ENCODE peak calls at places on chromosomes 13 and 19, in four cellular contexts. N is omental fat pad, V is AG09319, T is prostate gland. E is an unnamed sample.

GRCh38 chr13:110396913-110397379 is 89.9 kb downstream of the COL4A2 start:
- DNase-seq in T (peak), N (peak), V (peak), E (peak)

GRCh38 chr13:75226755-75227435 is 255.1 kb downstream of the TBC1D4 start:
- DNase-seq in V (peak), T (no peak), N (no peak), E (no peak)

GRCh38 chr13:96179309-96179708 is 89.4 kb downstream of the HS6ST3 start:
- DNase-seq in N (no peak), V (no peak), T (no peak), E (no peak)

GRCh38 chr13:19089315-19089714 is 92.3 kb downstream of the TUBA3C start:
- DNase-seq in T (no peak), V (no peak), N (no peak), E (no peak)

GRCh38 chr19:39532233-39533002 is at the start of gene EID2B:
- DNase-seq in T (peak), N (peak), V (peak), E (peak)

GRCh38 chr19:55134732-55135131 is 14.3 kb downstream of the TNNT1 start:
- DNase-seq in V (no peak), T (no peak), N (no peak), E (no peak)

GRCh38 chr19:41877490-41877876 is 404 bp downstream of the CD79A start:
- DNase-seq in V (no peak), T (no peak), N (no peak), E (no peak)

GRCh38 chr13:94711561-94712286 is 621 bp downstream of the SOX21 start:
- DNase-seq in T (no peak), N (no peak), V (no peak), E (no peak)

GRCh38 chr13:106078191-106078590 is 457.3 kb downstream of the EFNB2 start:
- DNase-seq in T (no peak), V (no peak), N (no peak), E (no peak)

GRCh38 chr13:54091884-54092283 is 1063.3 kb downstream of the OLFM4 start:
- DNase-seq in V (no peak), N (no peak), T (no peak), E (no peak)

GRCh38 chr13:40345149-40345514 is 321.3 kb downstream of the FOXO1 start:
- DNase-seq in V (no peak), T (no peak), N (no peak), E (no peak)

GRCh38 chr19:48271531-48272151 is 1.8 kb downstream of the ZNF114 start:
- DNase-seq in V (no peak), N (no peak), T (no peak), E (peak)

GRCh38 chr19:13152854-13153626 is 2.8 kb downstream of the IER2 start:
- DNase-seq in N (peak), T (peak), V (peak), E (peak)

GRCh38 chr19:13152356-13152853 is 2.2 kb downstream of the IER2 start:
- DNase-seq in V (no peak), T (no peak), N (no peak), E (no peak)

GRCh38 chr19:13150187-13150918 is at the start of the genes IER2 and STX10:
- DNase-seq in N (peak), T (peak), V (peak), E (peak)

GRCh38 chr19:13150919-13151604 is 851 bp downstream of the IER2 start:
- DNase-seq in T (peak), V (no peak), N (no peak), E (peak)

GRCh38 chr19:13151605-13152355 is 1.6 kb downstream of the IER2 start:
- DNase-seq in V (peak), N (peak), T (peak), E (peak)
- TF ChIP-seq CTCF in V (peak), N (no peak), T (no peak), E (peak)

GRCh38 chr19:17380426-17381138 is 3.4 kb upstream of the PLVAP start:
- DNase-seq in T (no peak), V (no peak), N (no peak), E (no peak)

GRCh38 chr19:17379221-17379631 is 2.1 kb upstream of the PLVAP start:
- DNase-seq in N (no peak), V (no peak), T (no peak), E (no peak)

GRCh38 chr19:17376935-17377600 is at the start of gene PLVAP:
- DNase-seq in V (no peak), N (peak), T (no peak), E (no peak)
- TF ChIP-seq CTCF in V (no peak), N (no peak), T (no peak), E (no peak)

DNA sequence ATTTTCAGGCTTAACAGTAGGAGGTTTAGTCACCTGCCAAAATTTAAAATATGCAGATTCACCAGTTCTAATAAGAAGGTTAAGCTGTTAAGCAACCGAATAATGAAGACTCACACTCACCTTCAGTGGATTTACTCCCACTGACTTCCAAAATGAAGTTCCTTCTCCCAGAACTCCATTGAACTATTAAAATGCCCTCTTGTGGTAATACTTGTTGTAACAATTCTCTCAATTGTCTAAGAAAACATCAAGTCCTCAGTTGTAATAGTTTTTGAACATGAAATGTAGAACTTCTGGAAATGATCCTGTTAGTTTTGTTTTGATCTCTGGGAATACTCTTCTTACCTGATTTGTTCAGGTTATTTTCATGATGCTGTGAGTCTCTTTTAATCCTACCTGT is 522.0 kb upstream of the ATXN8OS start:
- DNase-seq in T (no peak), N (no peak), V (no peak), E (no peak)
- TF ChIP-seq CTCF in T (no peak), N (no peak), V (no peak), E (no peak)

DNA sequence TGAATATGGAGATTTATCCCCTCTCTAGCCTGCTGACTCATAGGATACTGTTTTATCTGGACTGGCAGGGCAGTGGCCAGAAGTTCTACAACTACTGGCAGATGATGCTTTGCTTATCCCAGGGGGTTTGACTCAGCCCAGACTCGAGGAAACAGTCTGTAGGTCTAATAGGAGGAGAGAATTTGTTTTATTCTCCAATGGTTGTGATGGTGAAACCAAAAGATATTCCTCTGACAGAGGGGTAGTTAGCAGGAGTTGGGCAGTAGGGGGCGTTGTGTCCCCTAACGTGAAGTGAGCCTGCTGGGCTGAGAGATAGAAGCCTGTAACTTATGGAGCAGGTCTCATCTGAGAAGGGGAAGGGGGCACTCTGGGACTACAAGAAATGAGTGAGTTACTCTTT is 74.9 kb downstream of the WTIP start:
- DNase-seq in V (no peak), T (no peak), N (no peak), E (peak)
- TF ChIP-seq CTCF in V (peak), T (no peak), N (no peak), E (peak)

E was measured in body of pancreas.